ENCODE peak calls at places on chromosomes 7 and 10, in ten cellular contexts. One of them, this sample, is unnamed.
A peak's percentile ranks its signal among the peaks of the same experiment; 100 is the strongest.

GRCh38 chr7:14294637-14295036 is 305.2 kb upstream of the ETV1 start:
- DNase-seq in HepG2: no peak
- DNase-seq in spleen: no peak
- DNase-seq in HL-60: no peak
- DNase-seq in H1: no peak
- DNase-seq in prostate gland: no peak
- DNase-seq in HCT116: no peak
- DNase-seq in Panc1: no peak
- DNase-seq in sigmoid colon: no peak
- DNase-seq in GM12891: no peak
- DNase-seq in this sample: no peak

GRCh38 chr7:144738708-144739314 is 97.0 kb downstream of the TPK1 start:
- DNase-seq in HL-60: no peak
- DNase-seq in prostate gland: peak; percentile 6
- DNase-seq in HCT116: peak; percentile 18
- DNase-seq in Panc1: peak; percentile 25
- DNase-seq in GM12891: no peak
- DNase-seq in spleen: no peak
- DNase-seq in sigmoid colon: no peak
- DNase-seq in HepG2: peak; percentile 12
- DNase-seq in H1: no peak
- DNase-seq in this sample: no peak

GRCh38 chr10:93026072-93026471 is 34.5 kb upstream of the CYP26C1 start:
- DNase-seq in H1: no peak
- DNase-seq in HL-60: no peak
- DNase-seq in HepG2: no peak
- DNase-seq in sigmoid colon: no peak
- DNase-seq in Panc1: no peak
- DNase-seq in GM12891: no peak
- DNase-seq in spleen: no peak
- DNase-seq in HCT116: no peak
- DNase-seq in prostate gland: no peak
- DNase-seq in this sample: no peak

GRCh38 chr10:94052901-94053638 is 59.3 kb downstream of the PLCE1 start:
- DNase-seq in H1: no peak
- DNase-seq in sigmoid colon: no peak
- DNase-seq in HCT116: no peak
- DNase-seq in prostate gland: no peak
- DNase-seq in GM12891: no peak
- DNase-seq in Panc1: no peak
- DNase-seq in spleen: no peak
- DNase-seq in HepG2: no peak
- DNase-seq in HL-60: no peak
- DNase-seq in this sample: no peak

GRCh38 chr10:6216916-6217315 is 14.2 kb downstream of the PFKFB3 start:
- DNase-seq in prostate gland: no peak
- DNase-seq in H1: no peak
- DNase-seq in sigmoid colon: peak; percentile 53
- DNase-seq in HCT116: no peak
- DNase-seq in GM12891: no peak
- DNase-seq in HepG2: no peak
- DNase-seq in HL-60: no peak
- DNase-seq in Panc1: no peak
- DNase-seq in spleen: no peak
- DNase-seq in this sample: no peak

GRCh38 chr10:35495521-35496238 is 109.5 kb upstream of the GJD4 start:
- DNase-seq in GM12891: no peak
- DNase-seq in Panc1: no peak
- DNase-seq in prostate gland: no peak
- DNase-seq in HL-60: no peak
- DNase-seq in HCT116: no peak
- DNase-seq in spleen: no peak
- DNase-seq in sigmoid colon: no peak
- DNase-seq in HepG2: peak; percentile 63
- DNase-seq in H1: no peak
- DNase-seq in this sample: no peak

GRCh38 chr10:12042409-12042796 is 206 bp downstream of the UPF2 start:
- DNase-seq in HL-60: peak; percentile 20
- DNase-seq in HepG2: no peak
- DNase-seq in spleen: peak; percentile 93
- DNase-seq in H1: no peak
- DNase-seq in HCT116: no peak
- DNase-seq in Panc1: no peak
- DNase-seq in prostate gland: no peak
- DNase-seq in GM12891: peak; percentile 30
- DNase-seq in sigmoid colon: peak; percentile 79
- DNase-seq in this sample: no peak

GRCh38 chr7:11434371-11434770 is 397.6 kb downstream of the THSD7A start:
- DNase-seq in HCT116: no peak
- DNase-seq in HL-60: no peak
- DNase-seq in sigmoid colon: no peak
- DNase-seq in H1: no peak
- DNase-seq in HepG2: no peak
- DNase-seq in GM12891: no peak
- DNase-seq in spleen: no peak
- DNase-seq in Panc1: no peak
- DNase-seq in prostate gland: no peak
- DNase-seq in this sample: no peak

GRCh38 chr10:48976208-48976607 is 36.6 kb upstream of the LRRC18 start:
- DNase-seq in sigmoid colon: no peak
- DNase-seq in H1: no peak
- DNase-seq in Panc1: no peak
- DNase-seq in spleen: no peak
- DNase-seq in GM12891: no peak
- DNase-seq in HL-60: no peak
- DNase-seq in prostate gland: peak; percentile 14
- DNase-seq in HCT116: peak; percentile 18
- DNase-seq in HepG2: peak; percentile 6
- DNase-seq in this sample: no peak

GRCh38 chr10:71255817-71256660 is 43.7 kb downstream of the UNC5B start:
- DNase-seq in HCT116: peak; percentile 56
- DNase-seq in HL-60: no peak
- DNase-seq in Panc1: no peak
- DNase-seq in sigmoid colon: peak; percentile 84
- DNase-seq in spleen: no peak
- DNase-seq in prostate gland: peak; percentile 59
- DNase-seq in GM12891: no peak
- DNase-seq in HepG2: no peak
- DNase-seq in H1: no peak
- DNase-seq in this sample: no peak

GRCh38 chr7:155883491-155884224 is 71.4 kb upstream of the SHH start:
- DNase-seq in HepG2: no peak
- DNase-seq in spleen: peak; percentile 45
- DNase-seq in HCT116: no peak
- DNase-seq in Panc1: no peak
- DNase-seq in HL-60: no peak
- DNase-seq in GM12891: no peak
- DNase-seq in sigmoid colon: peak; percentile 37
- DNase-seq in prostate gland: no peak
- DNase-seq in H1: no peak
- DNase-seq in this sample: no peak

GRCh38 chr10:4607681-4608080 is 218.3 kb upstream of the AKR1E2 start:
- DNase-seq in HCT116: no peak
- DNase-seq in spleen: no peak
- DNase-seq in Panc1: no peak
- DNase-seq in HL-60: no peak
- DNase-seq in H1: no peak
- DNase-seq in GM12891: no peak
- DNase-seq in sigmoid colon: no peak
- DNase-seq in prostate gland: no peak
- DNase-seq in HepG2: no peak
- DNase-seq in this sample: no peak

GRCh38 chr10:119023553-119023868 is 6.0 kb upstream of the NANOS1 start:
- DNase-seq in spleen: no peak
- DNase-seq in prostate gland: no peak
- DNase-seq in HL-60: no peak
- DNase-seq in sigmoid colon: no peak
- DNase-seq in GM12891: no peak
- DNase-seq in HepG2: no peak
- DNase-seq in H1: no peak
- DNase-seq in HCT116: no peak
- DNase-seq in Panc1: no peak
- DNase-seq in this sample: no peak

GRCh38 chr10:119024882-119025281 is 4.6 kb upstream of the NANOS1 start:
- DNase-seq in Panc1: no peak
- DNase-seq in H1: no peak
- DNase-seq in spleen: no peak
- DNase-seq in HCT116: no peak
- DNase-seq in HL-60: no peak
- DNase-seq in sigmoid colon: peak; percentile 37
- DNase-seq in GM12891: no peak
- DNase-seq in prostate gland: no peak
- DNase-seq in HepG2: no peak
- DNase-seq in this sample: no peak

GRCh38 chr10:119026301-119027110 is 3.0 kb upstream of the NANOS1 start:
- DNase-seq in spleen: no peak
- DNase-seq in HepG2: no peak
- DNase-seq in sigmoid colon: no peak
- DNase-seq in H1: no peak
- DNase-seq in HL-60: no peak
- DNase-seq in prostate gland: no peak
- DNase-seq in GM12891: no peak
- DNase-seq in Panc1: no peak
- DNase-seq in HCT116: no peak
- DNase-seq in this sample: no peak

GRCh38 chr10:119025776-119026175 is 3.7 kb upstream of the NANOS1 start:
- DNase-seq in Panc1: no peak
- DNase-seq in spleen: no peak
- DNase-seq in prostate gland: no peak
- DNase-seq in H1: no peak
- DNase-seq in HepG2: no peak
- DNase-seq in HL-60: no peak
- DNase-seq in sigmoid colon: no peak
- DNase-seq in GM12891: no peak
- DNase-seq in HCT116: no peak
- DNase-seq in this sample: no peak

DNA sequence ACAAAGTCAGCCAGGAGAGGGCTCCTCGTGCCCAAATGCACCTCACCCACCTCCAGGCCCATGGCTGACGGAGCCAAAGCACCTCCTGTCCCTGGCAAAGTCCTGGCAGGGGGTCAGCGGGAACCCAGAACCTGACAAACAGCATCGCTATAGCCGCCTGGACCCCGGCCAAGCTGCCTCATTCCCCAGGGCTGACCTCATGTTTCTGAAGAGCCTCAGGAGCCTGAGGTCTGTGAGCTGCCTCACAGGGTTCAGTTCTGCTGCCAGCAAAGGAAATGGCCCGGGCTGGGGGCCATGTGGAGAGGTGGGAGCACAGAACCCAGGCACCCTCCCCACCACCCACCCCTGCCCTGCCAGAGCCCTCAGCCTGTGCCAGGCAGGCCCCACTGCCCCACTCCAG is 4.2 kb upstream of the NANOS1 start:
- DNase-seq in GM12891: no peak
- DNase-seq in prostate gland: peak; percentile 85
- DNase-seq in sigmoid colon: peak; percentile 93
- DNase-seq in Panc1: no peak
- DNase-seq in HepG2: peak; percentile 40
- DNase-seq in HL-60: no peak
- DNase-seq in H1: no peak
- DNase-seq in HCT116: no peak
- DNase-seq in spleen: no peak
- DNase-seq in this sample: no peak
- TF ChIP-seq POLR2AphosphoS5 in GM12891: no peak
- TF ChIP-seq POLR2AphosphoS5 in prostate gland: peak; percentile 65
- TF ChIP-seq POLR2AphosphoS5 in sigmoid colon: no peak
- TF ChIP-seq POLR2AphosphoS5 in Panc1: no peak
- TF ChIP-seq POLR2AphosphoS5 in HepG2: no peak
- TF ChIP-seq POLR2AphosphoS5 in HL-60: no peak
- TF ChIP-seq POLR2AphosphoS5 in H1: no peak
- TF ChIP-seq POLR2AphosphoS5 in HCT116: no peak
- TF ChIP-seq POLR2AphosphoS5 in spleen: no peak
- TF ChIP-seq POLR2AphosphoS5 in this sample: no peak

GRCh38 chr7:79876769-79877362 is 257.8 kb upstream of the GNAI1 start:
- DNase-seq in HL-60: no peak
- DNase-seq in prostate gland: no peak
- DNase-seq in HepG2: no peak
- DNase-seq in sigmoid colon: no peak
- DNase-seq in HCT116: no peak
- DNase-seq in Panc1: peak; percentile 33
- DNase-seq in GM12891: no peak
- DNase-seq in H1: no peak
- DNase-seq in spleen: no peak
- DNase-seq in this sample: no peak
- TF ChIP-seq POLR2AphosphoS5 in HL-60: no peak
- TF ChIP-seq POLR2AphosphoS5 in prostate gland: no peak
- TF ChIP-seq POLR2AphosphoS5 in HepG2: no peak
- TF ChIP-seq POLR2AphosphoS5 in sigmoid colon: no peak
- TF ChIP-seq POLR2AphosphoS5 in HCT116: no peak
- TF ChIP-seq POLR2AphosphoS5 in Panc1: no peak
- TF ChIP-seq POLR2AphosphoS5 in GM12891: no peak
- TF ChIP-seq POLR2AphosphoS5 in H1: no peak
- TF ChIP-seq POLR2AphosphoS5 in spleen: no peak
- TF ChIP-seq POLR2AphosphoS5 in this sample: no peak

GRCh38 chr10:74255214-74255613 is 104.2 kb downstream of the ADK start:
- DNase-seq in Panc1: no peak
- DNase-seq in GM12891: no peak
- DNase-seq in spleen: no peak
- DNase-seq in HCT116: no peak
- DNase-seq in H1: no peak
- DNase-seq in prostate gland: no peak
- DNase-seq in HepG2: no peak
- DNase-seq in HL-60: no peak
- DNase-seq in sigmoid colon: no peak
- DNase-seq in this sample: no peak

DNA sequence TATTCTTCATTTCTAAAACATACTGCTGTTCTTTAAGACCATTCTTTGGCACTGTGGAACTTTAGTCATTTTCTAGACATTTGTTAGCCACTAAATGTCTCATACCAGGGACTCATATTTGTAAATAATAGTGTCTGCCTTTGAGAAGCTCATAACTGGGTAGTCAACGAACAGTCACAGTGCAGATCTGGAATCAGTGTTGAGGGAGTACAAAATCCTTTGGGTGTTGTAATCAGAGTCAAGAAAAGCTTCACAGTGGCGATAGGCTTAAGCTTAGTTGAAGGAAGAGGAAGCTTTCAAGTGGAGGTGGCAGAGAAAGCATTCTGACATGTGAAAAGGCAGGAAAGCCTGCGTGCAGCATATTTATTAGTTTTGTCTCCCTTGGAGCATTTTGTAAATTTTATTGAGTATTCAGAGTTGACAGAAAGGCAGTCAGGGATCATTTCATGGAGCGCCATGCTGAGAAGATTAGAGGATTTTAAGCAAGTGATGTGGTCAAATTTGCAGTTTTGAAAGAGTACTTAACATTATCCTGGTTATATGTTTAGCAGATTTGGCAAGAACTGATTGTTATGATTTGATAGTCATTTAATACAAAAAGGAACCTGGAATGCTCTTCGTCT is 104.9 kb downstream of the ADK start:
- DNase-seq in H1: no peak
- DNase-seq in GM12891: no peak
- DNase-seq in spleen: no peak
- DNase-seq in prostate gland: no peak
- DNase-seq in sigmoid colon: no peak
- DNase-seq in HepG2: no peak
- DNase-seq in HCT116: no peak
- DNase-seq in HL-60: peak; percentile 25
- DNase-seq in Panc1: no peak
- DNase-seq in this sample: no peak
- TF ChIP-seq POLR2AphosphoS5 in H1: no peak
- TF ChIP-seq POLR2AphosphoS5 in GM12891: no peak
- TF ChIP-seq POLR2AphosphoS5 in spleen: no peak
- TF ChIP-seq POLR2AphosphoS5 in prostate gland: no peak
- TF ChIP-seq POLR2AphosphoS5 in sigmoid colon: no peak
- TF ChIP-seq POLR2AphosphoS5 in HepG2: no peak
- TF ChIP-seq POLR2AphosphoS5 in HCT116: no peak
- TF ChIP-seq POLR2AphosphoS5 in HL-60: no peak
- TF ChIP-seq POLR2AphosphoS5 in Panc1: no peak
- TF ChIP-seq POLR2AphosphoS5 in this sample: no peak

GRCh38 chr7:137956591-137956990 is 45.3 kb downstream of the CREB3L2 start:
- DNase-seq in HL-60: no peak
- DNase-seq in H1: no peak
- DNase-seq in sigmoid colon: no peak
- DNase-seq in Panc1: no peak
- DNase-seq in HCT116: no peak
- DNase-seq in prostate gland: no peak
- DNase-seq in spleen: no peak
- DNase-seq in GM12891: no peak
- DNase-seq in HepG2: no peak
- DNase-seq in this sample: no peak
- TF ChIP-seq POLR2AphosphoS5 in HL-60: no peak
- TF ChIP-seq POLR2AphosphoS5 in H1: no peak
- TF ChIP-seq POLR2AphosphoS5 in sigmoid colon: no peak
- TF ChIP-seq POLR2AphosphoS5 in Panc1: no peak
- TF ChIP-seq POLR2AphosphoS5 in HCT116: no peak
- TF ChIP-seq POLR2AphosphoS5 in prostate gland: no peak
- TF ChIP-seq POLR2AphosphoS5 in spleen: no peak
- TF ChIP-seq POLR2AphosphoS5 in GM12891: no peak
- TF ChIP-seq POLR2AphosphoS5 in HepG2: no peak
- TF ChIP-seq POLR2AphosphoS5 in this sample: no peak